ENCODE peak calls at places on chromosomes 2 and 18, in four cellular contexts. One of them, this sample, is unnamed.

GRCh38 chr2:73999881-74000597 is 15.3 kb downstream of the TET3 start:
- DNase-seq in SK-N-SH: no peak
- DNase-seq in HepG2: no peak
- DNase-seq in K562: no peak
- DNase-seq in this sample: no peak

GRCh38 chr2:112660138-112660537 is 14.4 kb downstream of the SLC20A1 start:
- DNase-seq in HepG2: no peak
- DNase-seq in SK-N-SH: no peak
- DNase-seq in K562: no peak
- DNase-seq in this sample: no peak

GRCh38 chr2:219441451-219442205 is 7.0 kb downstream of the SPEG start:
- DNase-seq in HepG2: no peak
- DNase-seq in K562: peak; percentile 97
- DNase-seq in SK-N-SH: peak; percentile 98
- DNase-seq in this sample: no peak

GRCh38 chr2:66567000-66567399 is 132.1 kb downstream of the MEIS1 start:
- DNase-seq in K562: no peak
- DNase-seq in HepG2: no peak
- DNase-seq in SK-N-SH: no peak
- DNase-seq in this sample: no peak

GRCh38 chr2:239927424-239927981 is 97.6 kb downstream of the NDUFA10 start:
- DNase-seq in HepG2: peak; percentile 75
- DNase-seq in K562: peak; percentile 78
- DNase-seq in SK-N-SH: no peak
- DNase-seq in this sample: peak; percentile 58

GRCh38 chr2:112065966-112066365 is 10.9 kb downstream of the TMEM87B start:
- DNase-seq in SK-N-SH: no peak
- DNase-seq in HepG2: no peak
- DNase-seq in K562: no peak
- DNase-seq in this sample: no peak

GRCh38 chr18:30623401-30624065 is 419.0 kb downstream of the DSC3 start:
- DNase-seq in SK-N-SH: no peak
- DNase-seq in K562: no peak
- DNase-seq in HepG2: no peak
- DNase-seq in this sample: no peak

GRCh38 chr2:54981409-54981808 is 68.8 kb downstream of the RTN4 start:
- DNase-seq in HepG2: no peak
- DNase-seq in SK-N-SH: no peak
- DNase-seq in K562: no peak
- DNase-seq in this sample: no peak

GRCh38 chr18:23069481-23069880 is 65.8 kb upstream of the CABLES1 start:
- DNase-seq in HepG2: no peak
- DNase-seq in SK-N-SH: no peak
- DNase-seq in K562: no peak
- DNase-seq in this sample: no peak

GRCh38 chr2:166411473-166412230 is 35.9 kb upstream of the SCN9A start:
- DNase-seq in K562: no peak
- DNase-seq in HepG2: no peak
- DNase-seq in SK-N-SH: no peak
- DNase-seq in this sample: peak; percentile 12

GRCh38 chr2:46241344-46241743 is 55.9 kb upstream of the EPAS1 start:
- DNase-seq in SK-N-SH: no peak
- DNase-seq in K562: no peak
- DNase-seq in HepG2: no peak
- DNase-seq in this sample: no peak

GRCh38 chr2:31440764-31441163 is 26.2 kb upstream of the XDH start:
- DNase-seq in K562: no peak
- DNase-seq in SK-N-SH: no peak
- DNase-seq in HepG2: no peak
- DNase-seq in this sample: no peak

GRCh38 chr18:75231053-75231406 is 20.4 kb downstream of the TSHZ1 start:
- DNase-seq in SK-N-SH: no peak
- DNase-seq in K562: no peak
- DNase-seq in HepG2: no peak
- DNase-seq in this sample: no peak

GRCh38 chr18:63128242-63128967 is 191.2 kb downstream of the BCL2 start:
- DNase-seq in K562: no peak
- DNase-seq in HepG2: no peak
- DNase-seq in SK-N-SH: no peak
- DNase-seq in this sample: no peak

GRCh38 chr2:28382755-28383154 is 9.9 kb upstream of the FOSL2 start:
- DNase-seq in SK-N-SH: no peak
- DNase-seq in K562: peak; percentile 40
- DNase-seq in HepG2: no peak
- DNase-seq in this sample: no peak

GRCh38 chr18:58419587-58420199 is 209.2 kb downstream of the ALPK2 start:
- DNase-seq in K562: no peak
- DNase-seq in SK-N-SH: no peak
- DNase-seq in HepG2: no peak
- DNase-seq in this sample: no peak

GRCh38 chr18:58416014-58416703 is 212.7 kb downstream of the ALPK2 start:
- DNase-seq in SK-N-SH: no peak
- DNase-seq in K562: no peak
- DNase-seq in HepG2: no peak
- DNase-seq in this sample: no peak

GRCh38 chr18:58417752-58418151 is 211.1 kb downstream of the ALPK2 start:
- DNase-seq in K562: no peak
- DNase-seq in SK-N-SH: no peak
- DNase-seq in HepG2: peak; percentile 65
- DNase-seq in this sample: no peak

GRCh38 chr18:58418361-58418760 is 210.5 kb downstream of the ALPK2 start:
- DNase-seq in HepG2: no peak
- DNase-seq in K562: no peak
- DNase-seq in SK-N-SH: no peak
- DNase-seq in this sample: no peak

DNA sequence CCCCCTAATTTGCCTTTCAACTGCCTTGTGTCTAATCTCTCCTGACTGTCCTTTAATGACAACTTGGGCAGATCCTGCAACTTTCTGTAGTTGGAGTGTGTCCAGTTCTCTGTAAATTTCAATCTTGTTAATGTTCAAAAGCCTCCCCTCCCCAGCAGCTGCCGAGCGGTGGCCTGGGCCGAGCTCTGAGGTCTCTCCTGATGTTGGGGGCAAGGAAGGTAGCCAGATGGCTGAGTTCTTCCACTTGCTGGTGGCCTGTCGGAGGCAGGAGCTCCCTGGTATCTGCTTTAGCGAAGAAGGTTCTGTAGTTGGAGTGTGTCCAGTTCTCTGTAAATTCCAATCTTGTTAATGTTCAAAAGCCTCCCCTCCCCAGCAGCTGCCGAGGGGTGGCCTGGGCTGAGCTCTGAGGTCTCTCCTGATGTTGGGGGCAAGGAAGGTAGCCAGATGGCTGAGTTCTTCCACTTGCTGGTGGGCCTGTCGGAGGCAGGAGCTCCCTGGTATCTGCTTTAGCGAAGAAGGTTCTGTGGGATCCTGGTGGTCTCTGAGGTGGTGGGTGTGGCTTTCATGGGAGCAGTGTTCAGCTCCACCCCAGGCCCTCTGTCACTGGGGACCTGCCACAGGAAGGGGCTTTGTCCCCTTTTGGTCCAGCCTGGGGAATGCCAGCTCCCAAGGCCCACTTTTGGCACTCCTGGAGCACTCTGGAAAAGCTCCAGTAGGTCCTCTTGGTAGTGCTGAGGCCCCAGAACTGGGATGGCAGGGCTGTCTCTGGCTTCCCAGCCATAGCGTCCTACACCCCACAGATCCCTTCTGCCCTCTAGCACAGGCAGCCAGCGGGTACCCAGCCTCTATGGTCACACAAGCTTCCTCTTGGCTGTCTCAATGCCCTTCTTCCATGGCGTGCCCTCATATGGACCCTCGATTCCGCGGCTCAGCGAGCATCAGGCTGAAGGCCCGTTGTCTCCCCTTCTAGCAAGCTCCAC is 211.9 kb downstream of the ALPK2 start:
- DNase-seq in SK-N-SH: no peak
- DNase-seq in HepG2: peak; percentile 70
- DNase-seq in K562: no peak
- DNase-seq in this sample: no peak
- TF ChIP-seq ELF1 in SK-N-SH: no peak
- TF ChIP-seq ELF1 in HepG2: no peak
- TF ChIP-seq ELF1 in K562: no peak
- TF ChIP-seq ELF1 in this sample: no peak

GRCh38 chr2:1967242-1968210 is 223.2 kb upstream of the PXDN start:
- DNase-seq in HepG2: no peak
- DNase-seq in SK-N-SH: peak; percentile 60
- DNase-seq in K562: no peak
- DNase-seq in this sample: no peak
- TF ChIP-seq ELF1 in HepG2: no peak
- TF ChIP-seq ELF1 in SK-N-SH: no peak
- TF ChIP-seq ELF1 in K562: no peak
- TF ChIP-seq ELF1 in this sample: no peak

DNA sequence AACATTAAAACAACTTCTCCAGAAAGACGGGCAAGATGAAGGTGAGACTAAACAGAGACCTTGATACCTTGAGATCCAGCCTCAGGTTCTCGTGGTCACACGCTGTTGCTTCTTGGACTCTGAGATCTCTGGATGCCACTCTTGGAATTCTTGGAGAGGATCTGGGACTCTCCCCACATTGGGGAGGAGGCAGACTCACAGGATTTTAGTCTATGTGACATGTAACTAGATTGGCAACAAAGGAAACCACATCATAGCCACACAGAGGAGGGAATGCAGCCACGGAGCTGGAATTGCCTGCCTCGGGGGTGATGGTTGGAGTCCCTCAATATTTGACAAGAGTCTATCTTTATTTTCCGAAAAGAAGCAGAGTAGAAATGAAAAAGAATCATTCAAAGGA is 78.8 kb upstream of the IGFBP5 start:
- DNase-seq in HepG2: no peak
- DNase-seq in K562: no peak
- DNase-seq in SK-N-SH: no peak
- DNase-seq in this sample: no peak
- TF ChIP-seq ELF1 in HepG2: no peak
- TF ChIP-seq ELF1 in K562: no peak
- TF ChIP-seq ELF1 in SK-N-SH: no peak
- TF ChIP-seq ELF1 in this sample: no peak

GRCh38 chr2:145374165-145374564 is 854.2 kb upstream of the ZEB2 start:
- DNase-seq in HepG2: no peak
- DNase-seq in SK-N-SH: no peak
- DNase-seq in K562: no peak
- DNase-seq in this sample: no peak
- TF ChIP-seq ELF1 in HepG2: no peak
- TF ChIP-seq ELF1 in SK-N-SH: no peak
- TF ChIP-seq ELF1 in K562: no peak
- TF ChIP-seq ELF1 in this sample: no peak

GRCh38 chr2:37464064-37464463 is 119.6 kb downstream of the QPCT start:
- DNase-seq in HepG2: no peak
- DNase-seq in K562: no peak
- DNase-seq in SK-N-SH: no peak
- DNase-seq in this sample: no peak
- TF ChIP-seq ELF1 in HepG2: no peak
- TF ChIP-seq ELF1 in K562: no peak
- TF ChIP-seq ELF1 in SK-N-SH: no peak
- TF ChIP-seq ELF1 in this sample: no peak

DNA sequence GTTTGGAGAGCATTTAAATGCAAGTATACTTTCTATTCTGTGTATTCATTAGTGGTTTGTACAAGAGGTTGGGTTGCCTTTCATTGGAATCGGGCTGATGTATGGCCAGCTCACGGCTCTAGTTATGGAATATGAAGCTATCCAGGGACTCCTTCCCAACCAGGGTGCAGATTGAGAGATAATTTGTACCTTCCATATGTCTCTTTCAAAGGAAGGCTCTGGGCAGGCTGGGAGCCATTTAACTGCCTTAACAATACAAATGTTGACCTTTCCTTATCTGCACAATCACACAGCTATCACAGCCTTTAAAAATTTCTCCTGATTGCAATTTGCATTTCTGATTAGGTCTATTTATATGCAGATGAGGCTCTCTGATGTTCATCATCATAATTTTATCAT is 58.7 kb downstream of the MYO3B start:
- DNase-seq in SK-N-SH: peak; percentile 54
- DNase-seq in HepG2: no peak
- DNase-seq in K562: no peak
- DNase-seq in this sample: no peak
- TF ChIP-seq ELF1 in SK-N-SH: no peak
- TF ChIP-seq ELF1 in HepG2: no peak
- TF ChIP-seq ELF1 in K562: no peak
- TF ChIP-seq ELF1 in this sample: no peak

GRCh38 chr18:48072428-48073204 is 142.2 kb upstream of the SMAD2 start:
- DNase-seq in HepG2: no peak
- DNase-seq in SK-N-SH: peak; percentile 51
- DNase-seq in K562: no peak
- DNase-seq in this sample: no peak

GRCh38 chr18:48064978-48065600 is 134.6 kb upstream of the SMAD2 start:
- DNase-seq in K562: no peak
- DNase-seq in SK-N-SH: no peak
- DNase-seq in HepG2: no peak
- DNase-seq in this sample: no peak

GRCh38 chr18:48066225-48066652 is 135.8 kb upstream of the SMAD2 start:
- DNase-seq in HepG2: no peak
- DNase-seq in SK-N-SH: peak; percentile 88
- DNase-seq in K562: no peak
- DNase-seq in this sample: no peak

GRCh38 chr18:48065601-48065995 is 135.1 kb upstream of the SMAD2 start:
- DNase-seq in HepG2: no peak
- DNase-seq in SK-N-SH: peak; percentile 46
- DNase-seq in K562: no peak
- DNase-seq in this sample: no peak

GRCh38 chr18:48068916-48069445 is 138.5 kb upstream of the SMAD2 start:
- DNase-seq in HepG2: no peak
- DNase-seq in K562: no peak
- DNase-seq in SK-N-SH: no peak
- DNase-seq in this sample: no peak
- TF ChIP-seq ELF1 in HepG2: no peak
- TF ChIP-seq ELF1 in K562: no peak
- TF ChIP-seq ELF1 in SK-N-SH: no peak
- TF ChIP-seq ELF1 in this sample: no peak

GRCh38 chr18:3265564-3266033 is 3.7 kb downstream of the MYL12B start:
- DNase-seq in K562: no peak
- DNase-seq in HepG2: peak; percentile 52
- DNase-seq in SK-N-SH: no peak
- DNase-seq in this sample: no peak

GRCh38 chr18:3269241-3269640 is 7.3 kb downstream of the MYL12B start:
- DNase-seq in HepG2: no peak
- DNase-seq in SK-N-SH: no peak
- DNase-seq in K562: no peak
- DNase-seq in this sample: no peak

GRCh38 chr18:3264362-3264761 is 2.4 kb downstream of the MYL12B start:
- DNase-seq in SK-N-SH: no peak
- DNase-seq in HepG2: peak; percentile 71
- DNase-seq in K562: no peak
- DNase-seq in this sample: no peak

GRCh38 chr18:3268306-3268705 is 6.4 kb downstream of the MYL12B start:
- DNase-seq in HepG2: no peak
- DNase-seq in K562: no peak
- DNase-seq in SK-N-SH: no peak
- DNase-seq in this sample: no peak

DNA sequence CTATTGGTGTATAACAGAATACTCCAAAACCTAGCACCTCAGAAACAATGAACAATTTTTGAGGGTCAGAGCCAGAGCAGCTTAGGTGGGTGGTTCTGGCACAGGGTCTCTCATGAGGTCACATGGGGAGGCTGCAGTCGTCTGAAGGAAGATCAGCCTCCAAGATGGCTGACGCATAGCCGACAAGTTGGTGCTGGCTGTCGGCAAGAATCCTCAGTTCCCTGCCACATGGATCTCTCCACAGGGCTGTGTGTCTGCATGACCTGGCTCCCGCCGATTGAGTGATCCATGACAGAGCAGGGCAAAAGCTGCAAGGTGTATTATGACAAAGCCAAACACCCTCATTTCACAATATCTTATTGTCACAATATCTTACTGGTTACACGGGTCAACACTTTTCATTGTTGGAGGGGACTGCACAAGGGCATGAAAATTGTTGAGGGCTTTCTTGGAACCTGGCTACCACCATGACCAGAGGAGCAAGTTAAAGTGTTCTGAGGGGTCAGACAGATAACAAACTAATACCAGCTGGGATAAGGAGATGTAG is 4.2 kb downstream of the MYL12B start:
- DNase-seq in HepG2: no peak
- DNase-seq in K562: no peak
- DNase-seq in SK-N-SH: no peak
- DNase-seq in this sample: no peak
- TF ChIP-seq ELF1 in HepG2: no peak
- TF ChIP-seq ELF1 in K562: no peak
- TF ChIP-seq ELF1 in SK-N-SH: no peak
- TF ChIP-seq ELF1 in this sample: no peak